ENCODE peak calls at places on chromosome 10, in six cellular contexts. U is spleen; W is NCI-H2171; H is stimulated activated CD4-positive, alpha-beta T cell treated with anti-CD3 and anti-CD28 coated beads, TNF-alpha, amount 100 ng/mL, for 1 hour; O is HTR-8/SVneo; P is endothelial cell. D is an unnamed sample.

GRCh38 chr10:78367751-78368150 is 334.1 kb downstream of the RPS24 start:
- DNase-seq in U (peak), W (no peak), H (no peak), O (no peak), P (no peak), D (no peak)

GRCh38 chr10:121668336-121669009 is 70.2 kb upstream of the FGFR2 start:
- DNase-seq in U (no peak), W (peak), H (no peak), O (no peak), P (peak), D (no peak)

GRCh38 chr10:123585477-123586445 is 80.4 kb upstream of the GPR26 start:
- DNase-seq in U (no peak), W (no peak), H (no peak), O (no peak), P (no peak), D (no peak)

GRCh38 chr10:93028881-93029280 is 31.7 kb upstream of the CYP26C1 start:
- DNase-seq in U (no peak), W (no peak), H (no peak), O (peak), P (no peak), D (peak)

GRCh38 chr10:110209926-110210662 is 2.7 kb downstream of the MXI1 start:
- DNase-seq in U (peak), W (peak), H (peak), O (no peak), P (peak), D (no peak)

GRCh38 chr10:12380999-12381398 is 31.7 kb downstream of the CAMK1D start:
- DNase-seq in U (no peak), W (no peak), H (no peak), O (no peak), P (no peak), D (no peak)

GRCh38 chr10:48473704-48474103 is 131.2 kb downstream of the ARHGAP22 start:
- DNase-seq in U (no peak), W (no peak), H (no peak), O (no peak), P (no peak), D (no peak)

GRCh38 chr10:16816142-16816541 is 1.1 kb downstream of the RSU1 start:
- DNase-seq in U (no peak), W (no peak), H (no peak), O (no peak), P (no peak), D (no peak)